ENCODE peak calls at places on chromosome 18, in six cellular contexts. One of them, this sample, is unnamed.

GRCh38 chr18:48931680-48932461 is 18.9 kb downstream of the SMAD7 start:
- DNase-seq in kidney: no peak
- DNase-seq in upper lobe of right lung: no peak
- DNase-seq in pancreas: no peak
- DNase-seq in BJ: no peak
- DNase-seq in PC-3: no peak
- DNase-seq in this sample: peak

GRCh38 chr18:58091099-58091611 is 47.1 kb downstream of the NEDD4L start:
- DNase-seq in kidney: no peak
- DNase-seq in upper lobe of right lung: no peak
- DNase-seq in pancreas: peak
- DNase-seq in BJ: no peak
- DNase-seq in PC-3: peak
- DNase-seq in this sample: no peak

GRCh38 chr18:36547544-36547943 is 250.0 kb downstream of the FHOD3 start:
- DNase-seq in kidney: no peak
- DNase-seq in upper lobe of right lung: no peak
- DNase-seq in pancreas: no peak
- DNase-seq in BJ: no peak
- DNase-seq in PC-3: no peak
- DNase-seq in this sample: no peak

GRCh38 chr18:21191596-21192307 is 50.3 kb upstream of the GREB1L start:
- DNase-seq in kidney: no peak
- DNase-seq in upper lobe of right lung: no peak
- DNase-seq in pancreas: no peak
- DNase-seq in BJ: no peak
- DNase-seq in PC-3: peak
- DNase-seq in this sample: peak

GRCh38 chr18:39190508-39190907 is 1624.9 kb upstream of the CELF4 start:
- DNase-seq in kidney: no peak
- DNase-seq in upper lobe of right lung: no peak
- DNase-seq in pancreas: no peak
- DNase-seq in BJ: no peak
- DNase-seq in PC-3: no peak
- DNase-seq in this sample: no peak

GRCh38 chr18:3447035-3447894 is 2.7 kb upstream of the TGIF1 start:
- DNase-seq in kidney: peak
- DNase-seq in upper lobe of right lung: peak
- DNase-seq in pancreas: no peak
- DNase-seq in BJ: no peak
- DNase-seq in PC-3: peak
- DNase-seq in this sample: peak

GRCh38 chr18:54883816-54884604 is 55.7 kb downstream of the RAB27B start:
- DNase-seq in kidney: no peak
- DNase-seq in upper lobe of right lung: no peak
- DNase-seq in pancreas: no peak
- DNase-seq in BJ: no peak
- DNase-seq in PC-3: no peak
- DNase-seq in this sample: no peak

GRCh38 chr18:24544141-24544498 is 83.7 kb downstream of the HRH4 start:
- DNase-seq in kidney: no peak
- DNase-seq in upper lobe of right lung: no peak
- DNase-seq in pancreas: no peak
- DNase-seq in BJ: no peak
- DNase-seq in PC-3: peak
- DNase-seq in this sample: peak

GRCh38 chr18:25140962-25141308 is 211.0 kb downstream of the ZNF521 start:
- DNase-seq in kidney: no peak
- DNase-seq in upper lobe of right lung: no peak
- DNase-seq in pancreas: no peak
- DNase-seq in BJ: no peak
- DNase-seq in PC-3: no peak
- DNase-seq in this sample: no peak

GRCh38 chr18:45664824-45665763 is 49.8 kb downstream of the SLC14A2 start:
- DNase-seq in kidney: no peak
- DNase-seq in upper lobe of right lung: no peak
- DNase-seq in pancreas: peak
- DNase-seq in BJ: no peak
- DNase-seq in PC-3: peak
- DNase-seq in this sample: peak

GRCh38 chr18:59148192-59148591 is 8.5 kb downstream of the SEC11C start:
- DNase-seq in kidney: no peak
- DNase-seq in upper lobe of right lung: no peak
- DNase-seq in pancreas: peak
- DNase-seq in BJ: no peak
- DNase-seq in PC-3: no peak
- DNase-seq in this sample: no peak

GRCh38 chr18:22563098-22563707 is 145.5 kb upstream of the CTAGE1 start:
- DNase-seq in kidney: no peak
- DNase-seq in upper lobe of right lung: no peak
- DNase-seq in pancreas: peak
- DNase-seq in BJ: no peak
- DNase-seq in PC-3: peak
- DNase-seq in this sample: peak

GRCh38 chr18:22872894-22873537 is 60.1 kb upstream of the RBBP8 start:
- DNase-seq in kidney: no peak
- DNase-seq in upper lobe of right lung: no peak
- DNase-seq in pancreas: no peak
- DNase-seq in BJ: no peak
- DNase-seq in PC-3: no peak
- DNase-seq in this sample: peak

GRCh38 chr18:48946329-48946835 is 4.4 kb downstream of the SMAD7 start:
- DNase-seq in kidney: no peak
- DNase-seq in upper lobe of right lung: peak
- DNase-seq in pancreas: no peak
- DNase-seq in BJ: no peak
- DNase-seq in PC-3: peak
- DNase-seq in this sample: peak

GRCh38 chr18:35460719-35461118 is 37.0 kb downstream of the INO80C start:
- DNase-seq in kidney: no peak
- DNase-seq in upper lobe of right lung: no peak
- DNase-seq in pancreas: no peak
- DNase-seq in BJ: no peak
- DNase-seq in PC-3: peak
- DNase-seq in this sample: peak

GRCh38 chr18:2337552-2338141 is 233.7 kb downstream of the METTL4 start:
- DNase-seq in kidney: no peak
- DNase-seq in upper lobe of right lung: no peak
- DNase-seq in pancreas: peak
- DNase-seq in BJ: no peak
- DNase-seq in PC-3: peak
- DNase-seq in this sample: peak
- H3K4me3 ChIP-seq in kidney: no peak
- H3K4me3 ChIP-seq in upper lobe of right lung: no peak
- H3K4me3 ChIP-seq in pancreas: no peak
- H3K4me3 ChIP-seq in BJ: no peak
- H3K4me3 ChIP-seq in PC-3: no peak
- H3K4me3 ChIP-seq in this sample: no peak

DNA sequence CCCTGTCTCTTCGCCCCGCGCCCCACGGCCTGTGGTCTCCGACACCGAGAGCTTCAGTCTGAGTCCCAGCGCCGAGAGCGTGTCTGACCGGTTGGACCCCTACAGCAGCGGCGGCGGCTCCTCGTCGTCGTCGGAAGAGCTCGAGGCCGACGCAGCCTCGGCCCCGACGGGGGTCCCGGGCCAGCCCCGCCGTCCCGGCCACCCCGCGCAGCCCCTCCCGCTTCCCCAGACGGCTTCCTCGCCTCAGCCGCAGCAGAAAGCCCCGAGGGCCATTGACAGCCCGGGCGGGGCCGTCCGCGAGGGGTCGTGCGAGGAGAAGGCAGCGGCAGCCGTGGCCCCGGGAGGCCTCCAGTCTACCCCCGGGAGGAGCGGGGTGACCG is 1.3 kb downstream of the PHLPP1 start:
- DNase-seq in kidney: peak
- DNase-seq in upper lobe of right lung: peak
- DNase-seq in pancreas: no peak
- DNase-seq in BJ: no peak
- DNase-seq in PC-3: peak
- DNase-seq in this sample: no peak
- TF ChIP-seq CTCF in kidney: no peak
- TF ChIP-seq CTCF in upper lobe of right lung: peak
- TF ChIP-seq CTCF in pancreas: no peak
- TF ChIP-seq CTCF in BJ: peak
- TF ChIP-seq CTCF in PC-3: peak
- TF ChIP-seq CTCF in this sample: no peak

GRCh38 chr18:42053188-42053781 is 98.3 kb downstream of the PIK3C3 start:
- DNase-seq in kidney: no peak
- DNase-seq in upper lobe of right lung: no peak
- DNase-seq in pancreas: peak
- DNase-seq in BJ: no peak
- DNase-seq in PC-3: peak
- DNase-seq in this sample: peak
- H3K4me3 ChIP-seq in kidney: no peak
- H3K4me3 ChIP-seq in upper lobe of right lung: no peak
- H3K4me3 ChIP-seq in pancreas: no peak
- H3K4me3 ChIP-seq in BJ: no peak
- H3K4me3 ChIP-seq in PC-3: no peak
- H3K4me3 ChIP-seq in this sample: no peak

DNA sequence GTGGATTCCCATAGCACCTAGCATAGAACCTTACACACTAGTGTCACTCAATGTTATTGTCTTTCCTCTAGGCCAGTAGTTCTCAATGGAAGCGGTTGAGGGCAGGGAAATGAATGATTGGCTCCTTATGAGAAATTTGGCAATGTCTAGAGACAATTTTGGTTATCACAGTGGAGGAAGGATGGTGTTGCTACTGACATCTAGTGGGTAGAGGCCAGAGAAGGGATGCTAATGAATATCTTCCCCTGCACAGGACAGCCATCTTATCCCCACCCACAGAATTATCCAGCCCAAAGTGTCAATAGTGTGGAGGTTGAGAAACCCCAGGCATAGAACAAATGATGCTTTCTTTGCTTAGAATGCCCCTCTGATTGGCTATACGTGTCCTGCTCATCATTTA is 15.8 kb downstream of the C18orf63 start:
- DNase-seq in kidney: no peak
- DNase-seq in upper lobe of right lung: no peak
- DNase-seq in pancreas: no peak
- DNase-seq in BJ: peak
- DNase-seq in PC-3: peak
- DNase-seq in this sample: peak
- TF ChIP-seq CTCF in kidney: peak
- TF ChIP-seq CTCF in upper lobe of right lung: peak
- TF ChIP-seq CTCF in pancreas: no peak
- TF ChIP-seq CTCF in BJ: peak
- TF ChIP-seq CTCF in PC-3: peak
- TF ChIP-seq CTCF in this sample: peak

DNA sequence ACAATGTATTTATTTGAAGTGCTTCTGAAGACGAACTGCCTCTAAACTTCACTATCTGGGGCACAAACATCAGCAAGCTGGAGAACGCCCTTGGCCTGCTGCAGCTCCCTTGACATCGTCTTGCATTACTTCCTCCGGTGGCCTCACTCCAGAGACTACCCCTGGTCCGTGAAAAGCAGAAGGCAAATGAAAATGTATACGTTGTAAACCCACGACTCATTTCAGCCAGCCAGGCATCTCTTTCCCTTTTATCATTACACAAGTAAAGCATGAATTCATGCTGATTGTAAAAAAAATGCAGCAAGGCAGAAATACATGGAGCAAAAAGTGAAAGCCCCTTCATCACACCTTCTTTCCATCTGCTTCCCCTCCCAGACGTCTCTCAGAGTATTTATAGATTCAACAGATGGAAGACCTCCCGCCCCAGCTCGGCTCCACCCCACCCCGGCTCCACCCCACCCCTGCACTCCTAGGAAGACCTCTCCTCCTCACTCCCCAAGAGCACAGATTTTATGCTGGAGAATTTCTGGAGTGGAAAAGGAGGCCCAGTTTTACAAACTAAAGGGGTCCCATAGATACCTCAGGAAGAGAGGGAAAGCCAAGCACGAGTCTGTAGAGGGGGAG is 41.6 kb upstream of the RALBP1 start:
- DNase-seq in kidney: no peak
- DNase-seq in upper lobe of right lung: no peak
- DNase-seq in pancreas: no peak
- DNase-seq in BJ: no peak
- DNase-seq in PC-3: no peak
- DNase-seq in this sample: no peak
- H3K4me3 ChIP-seq in kidney: no peak
- H3K4me3 ChIP-seq in upper lobe of right lung: no peak
- H3K4me3 ChIP-seq in pancreas: no peak
- H3K4me3 ChIP-seq in BJ: no peak
- H3K4me3 ChIP-seq in PC-3: no peak
- H3K4me3 ChIP-seq in this sample: no peak

GRCh38 chr18:33232318-33232626 is 208.2 kb downstream of the CCDC178 start:
- DNase-seq in kidney: no peak
- DNase-seq in upper lobe of right lung: no peak
- DNase-seq in pancreas: no peak
- DNase-seq in BJ: no peak
- DNase-seq in PC-3: no peak
- DNase-seq in this sample: no peak
- TF ChIP-seq CTCF in kidney: no peak
- TF ChIP-seq CTCF in upper lobe of right lung: no peak
- TF ChIP-seq CTCF in pancreas: no peak
- TF ChIP-seq CTCF in BJ: no peak
- TF ChIP-seq CTCF in PC-3: no peak
- TF ChIP-seq CTCF in this sample: no peak

DNA sequence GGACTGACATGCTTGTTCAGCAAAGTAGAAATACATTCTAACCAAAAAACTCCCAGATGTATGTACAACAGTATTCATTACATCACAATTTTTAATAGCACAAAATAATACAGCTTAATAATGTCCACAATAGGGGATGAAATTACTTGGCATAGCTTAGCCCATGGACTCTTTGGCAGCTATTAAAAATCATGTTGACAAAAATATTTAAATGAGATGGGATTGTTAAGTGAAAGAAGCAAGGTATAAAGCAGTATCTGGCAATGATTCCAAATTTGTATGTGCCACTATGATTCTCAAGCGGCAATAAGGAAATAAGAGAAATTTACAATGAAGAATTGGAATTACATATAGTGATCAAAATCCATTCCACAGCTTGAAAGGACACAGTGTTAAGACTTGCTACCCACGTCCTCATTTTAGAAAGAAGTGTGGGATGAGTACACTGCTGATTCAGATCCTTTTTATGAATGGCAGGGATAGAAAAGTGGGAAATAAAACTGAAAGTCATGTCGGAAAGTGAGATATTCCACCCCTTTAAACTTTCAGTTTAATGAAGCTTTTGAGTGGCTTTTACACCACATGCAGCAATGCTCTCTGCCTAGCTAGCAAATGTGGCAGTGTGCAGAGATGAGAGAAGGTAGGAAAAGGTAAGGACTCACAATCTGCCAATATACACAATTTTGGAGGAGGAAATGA is 2.4 kb downstream of the GAREM1 start:
- DNase-seq in kidney: no peak
- DNase-seq in upper lobe of right lung: no peak
- DNase-seq in pancreas: no peak
- DNase-seq in BJ: no peak
- DNase-seq in PC-3: no peak
- DNase-seq in this sample: no peak
- H3K4me3 ChIP-seq in kidney: peak
- H3K4me3 ChIP-seq in upper lobe of right lung: peak
- H3K4me3 ChIP-seq in pancreas: peak
- H3K4me3 ChIP-seq in BJ: no peak
- H3K4me3 ChIP-seq in PC-3: peak
- H3K4me3 ChIP-seq in this sample: peak